ENCODE peak calls at places on chromosome 1, in nine cellular contexts. One of them, this sample, is unnamed.
A peak's percentile ranks its signal among the peaks of the same experiment; 100 is the strongest.

GRCh38 chr1:217029311-217030157 is 306.3 kb upstream of the ESRRG start:
- DNase-seq in stimulated activated CD4-positive, alpha-beta T cell treated with anti-CD3 and anti-CD28 coated beads, Interleukin-15, amount 100 ng/mL, for 1 hour: no peak
- DNase-seq in midbrain: no peak
- DNase-seq in HT-29: peak; percentile 82
- DNase-seq in Daoy: peak; percentile 20
- DNase-seq in smooth muscle cell of the brain vasculature: no peak
- DNase-seq in cardiac septum: no peak
- DNase-seq in activated CD4-positive, alpha-beta T cell treated with anti-CD3 and anti-CD28 coated beads, Interleukin-2, amount 50 U/mL, for 48 hours: no peak
- DNase-seq in mesendoderm: peak; percentile 5
- DNase-seq in this sample: no peak

GRCh38 chr1:16451868-16452528 is 11.5 kb downstream of the NECAP2 start:
- DNase-seq in HT-29: no peak
- DNase-seq in smooth muscle cell of the brain vasculature: no peak
- DNase-seq in mesendoderm: no peak
- DNase-seq in activated CD4-positive, alpha-beta T cell treated with anti-CD3 and anti-CD28 coated beads, Interleukin-2, amount 50 U/mL, for 48 hours: no peak
- DNase-seq in Daoy: no peak
- DNase-seq in midbrain: no peak
- DNase-seq in stimulated activated CD4-positive, alpha-beta T cell treated with anti-CD3 and anti-CD28 coated beads, Interleukin-15, amount 100 ng/mL, for 1 hour: no peak
- DNase-seq in cardiac septum: peak; percentile 24
- DNase-seq in this sample: no peak

GRCh38 chr1:16367968-16368910 is 1.2 kb downstream of the SZRD1 start:
- DNase-seq in HT-29: no peak
- DNase-seq in stimulated activated CD4-positive, alpha-beta T cell treated with anti-CD3 and anti-CD28 coated beads, Interleukin-15, amount 100 ng/mL, for 1 hour: no peak
- DNase-seq in cardiac septum: no peak
- DNase-seq in midbrain: no peak
- DNase-seq in mesendoderm: peak; percentile 89
- DNase-seq in Daoy: peak; percentile 52
- DNase-seq in activated CD4-positive, alpha-beta T cell treated with anti-CD3 and anti-CD28 coated beads, Interleukin-2, amount 50 U/mL, for 48 hours: no peak
- DNase-seq in smooth muscle cell of the brain vasculature: no peak
- DNase-seq in this sample: no peak

GRCh38 chr1:230863449-230863848 is 4.9 kb downstream of the C1orf198 start:
- DNase-seq in smooth muscle cell of the brain vasculature: no peak
- DNase-seq in Daoy: no peak
- DNase-seq in midbrain: no peak
- DNase-seq in stimulated activated CD4-positive, alpha-beta T cell treated with anti-CD3 and anti-CD28 coated beads, Interleukin-15, amount 100 ng/mL, for 1 hour: no peak
- DNase-seq in HT-29: peak; percentile 81
- DNase-seq in cardiac septum: peak; percentile 71
- DNase-seq in mesendoderm: peak; percentile 53
- DNase-seq in activated CD4-positive, alpha-beta T cell treated with anti-CD3 and anti-CD28 coated beads, Interleukin-2, amount 50 U/mL, for 48 hours: no peak
- DNase-seq in this sample: peak; percentile 64

GRCh38 chr1:212699104-212699838 is 369 bp downstream of the BATF3 start:
- DNase-seq in stimulated activated CD4-positive, alpha-beta T cell treated with anti-CD3 and anti-CD28 coated beads, Interleukin-15, amount 100 ng/mL, for 1 hour: no peak
- DNase-seq in HT-29: peak; percentile 50
- DNase-seq in activated CD4-positive, alpha-beta T cell treated with anti-CD3 and anti-CD28 coated beads, Interleukin-2, amount 50 U/mL, for 48 hours: peak; percentile 73
- DNase-seq in Daoy: peak; percentile 68
- DNase-seq in mesendoderm: peak; percentile 81
- DNase-seq in midbrain: peak; percentile 2
- DNase-seq in smooth muscle cell of the brain vasculature: no peak
- DNase-seq in cardiac septum: peak; percentile 80
- DNase-seq in this sample: peak; percentile 89

GRCh38 chr1:178752891-178753290 is 27.8 kb downstream of the RALGPS2 start:
- DNase-seq in midbrain: no peak
- DNase-seq in stimulated activated CD4-positive, alpha-beta T cell treated with anti-CD3 and anti-CD28 coated beads, Interleukin-15, amount 100 ng/mL, for 1 hour: no peak
- DNase-seq in smooth muscle cell of the brain vasculature: no peak
- DNase-seq in activated CD4-positive, alpha-beta T cell treated with anti-CD3 and anti-CD28 coated beads, Interleukin-2, amount 50 U/mL, for 48 hours: no peak
- DNase-seq in mesendoderm: no peak
- DNase-seq in cardiac septum: no peak
- DNase-seq in Daoy: no peak
- DNase-seq in HT-29: no peak
- DNase-seq in this sample: no peak

GRCh38 chr1:151251656-151252470 is 2.7 kb upstream of the PSMD4 start:
- DNase-seq in activated CD4-positive, alpha-beta T cell treated with anti-CD3 and anti-CD28 coated beads, Interleukin-2, amount 50 U/mL, for 48 hours: peak; percentile 62
- DNase-seq in HT-29: peak; percentile 83
- DNase-seq in mesendoderm: peak; percentile 78
- DNase-seq in midbrain: peak; percentile 56
- DNase-seq in Daoy: peak; percentile 69
- DNase-seq in cardiac septum: no peak
- DNase-seq in smooth muscle cell of the brain vasculature: peak; percentile 47
- DNase-seq in stimulated activated CD4-positive, alpha-beta T cell treated with anti-CD3 and anti-CD28 coated beads, Interleukin-15, amount 100 ng/mL, for 1 hour: peak; percentile 8
- DNase-seq in this sample: peak; percentile 80

GRCh38 chr1:21594935-21595897 is 73.9 kb downstream of the RAP1GAP start:
- DNase-seq in stimulated activated CD4-positive, alpha-beta T cell treated with anti-CD3 and anti-CD28 coated beads, Interleukin-15, amount 100 ng/mL, for 1 hour: no peak
- DNase-seq in mesendoderm: peak; percentile 72
- DNase-seq in midbrain: peak; percentile 8
- DNase-seq in smooth muscle cell of the brain vasculature: peak; percentile 28
- DNase-seq in Daoy: peak; percentile 71
- DNase-seq in HT-29: peak; percentile 74
- DNase-seq in cardiac septum: peak; percentile 94
- DNase-seq in activated CD4-positive, alpha-beta T cell treated with anti-CD3 and anti-CD28 coated beads, Interleukin-2, amount 50 U/mL, for 48 hours: peak; percentile 79
- DNase-seq in this sample: peak; percentile 93

GRCh38 chr1:47944561-47944960 is 52.6 kb downstream of the TRABD2B start:
- DNase-seq in HT-29: no peak
- DNase-seq in stimulated activated CD4-positive, alpha-beta T cell treated with anti-CD3 and anti-CD28 coated beads, Interleukin-15, amount 100 ng/mL, for 1 hour: no peak
- DNase-seq in Daoy: no peak
- DNase-seq in midbrain: no peak
- DNase-seq in mesendoderm: no peak
- DNase-seq in cardiac septum: no peak
- DNase-seq in activated CD4-positive, alpha-beta T cell treated with anti-CD3 and anti-CD28 coated beads, Interleukin-2, amount 50 U/mL, for 48 hours: no peak
- DNase-seq in smooth muscle cell of the brain vasculature: no peak
- DNase-seq in this sample: no peak

GRCh38 chr1:157033357-157033876 is 12.1 kb downstream of the ARHGEF11 start:
- DNase-seq in mesendoderm: no peak
- DNase-seq in HT-29: no peak
- DNase-seq in smooth muscle cell of the brain vasculature: no peak
- DNase-seq in Daoy: no peak
- DNase-seq in activated CD4-positive, alpha-beta T cell treated with anti-CD3 and anti-CD28 coated beads, Interleukin-2, amount 50 U/mL, for 48 hours: no peak
- DNase-seq in stimulated activated CD4-positive, alpha-beta T cell treated with anti-CD3 and anti-CD28 coated beads, Interleukin-15, amount 100 ng/mL, for 1 hour: no peak
- DNase-seq in cardiac septum: no peak
- DNase-seq in midbrain: no peak
- DNase-seq in this sample: no peak

GRCh38 chr1:6962390-6962955 is 177.2 kb downstream of the CAMTA1 start:
- DNase-seq in mesendoderm: peak; percentile 100
- DNase-seq in cardiac septum: no peak
- DNase-seq in activated CD4-positive, alpha-beta T cell treated with anti-CD3 and anti-CD28 coated beads, Interleukin-2, amount 50 U/mL, for 48 hours: peak; percentile 65
- DNase-seq in stimulated activated CD4-positive, alpha-beta T cell treated with anti-CD3 and anti-CD28 coated beads, Interleukin-15, amount 100 ng/mL, for 1 hour: no peak
- DNase-seq in Daoy: peak; percentile 50
- DNase-seq in midbrain: no peak
- DNase-seq in smooth muscle cell of the brain vasculature: no peak
- DNase-seq in HT-29: no peak
- DNase-seq in this sample: no peak

GRCh38 chr1:1112237-1112985 is 3.5 kb downstream of the C1orf159 start:
- DNase-seq in stimulated activated CD4-positive, alpha-beta T cell treated with anti-CD3 and anti-CD28 coated beads, Interleukin-15, amount 100 ng/mL, for 1 hour: no peak
- DNase-seq in activated CD4-positive, alpha-beta T cell treated with anti-CD3 and anti-CD28 coated beads, Interleukin-2, amount 50 U/mL, for 48 hours: no peak
- DNase-seq in cardiac septum: no peak
- DNase-seq in Daoy: no peak
- DNase-seq in midbrain: no peak
- DNase-seq in mesendoderm: no peak
- DNase-seq in HT-29: no peak
- DNase-seq in smooth muscle cell of the brain vasculature: no peak
- DNase-seq in this sample: peak; percentile 71

GRCh38 chr1:43981135-43981491 is 2.1 kb downstream of the B4GALT2 start:
- DNase-seq in mesendoderm: no peak
- DNase-seq in smooth muscle cell of the brain vasculature: no peak
- DNase-seq in midbrain: no peak
- DNase-seq in stimulated activated CD4-positive, alpha-beta T cell treated with anti-CD3 and anti-CD28 coated beads, Interleukin-15, amount 100 ng/mL, for 1 hour: no peak
- DNase-seq in activated CD4-positive, alpha-beta T cell treated with anti-CD3 and anti-CD28 coated beads, Interleukin-2, amount 50 U/mL, for 48 hours: no peak
- DNase-seq in HT-29: peak; percentile 61
- DNase-seq in Daoy: no peak
- DNase-seq in cardiac septum: no peak
- DNase-seq in this sample: no peak

GRCh38 chr1:186420923-186421322 is 40.0 kb downstream of the PDC start:
- DNase-seq in midbrain: no peak
- DNase-seq in smooth muscle cell of the brain vasculature: no peak
- DNase-seq in cardiac septum: no peak
- DNase-seq in activated CD4-positive, alpha-beta T cell treated with anti-CD3 and anti-CD28 coated beads, Interleukin-2, amount 50 U/mL, for 48 hours: no peak
- DNase-seq in Daoy: no peak
- DNase-seq in stimulated activated CD4-positive, alpha-beta T cell treated with anti-CD3 and anti-CD28 coated beads, Interleukin-15, amount 100 ng/mL, for 1 hour: no peak
- DNase-seq in HT-29: no peak
- DNase-seq in mesendoderm: no peak
- DNase-seq in this sample: no peak

GRCh38 chr1:47697616-47698335 is 259.9 kb downstream of the FOXD2 start:
- DNase-seq in midbrain: no peak
- DNase-seq in cardiac septum: no peak
- DNase-seq in stimulated activated CD4-positive, alpha-beta T cell treated with anti-CD3 and anti-CD28 coated beads, Interleukin-15, amount 100 ng/mL, for 1 hour: no peak
- DNase-seq in activated CD4-positive, alpha-beta T cell treated with anti-CD3 and anti-CD28 coated beads, Interleukin-2, amount 50 U/mL, for 48 hours: no peak
- DNase-seq in smooth muscle cell of the brain vasculature: no peak
- DNase-seq in mesendoderm: no peak
- DNase-seq in HT-29: peak; percentile 74
- DNase-seq in Daoy: no peak
- DNase-seq in this sample: peak; percentile 24

GRCh38 chr1:160096491-160097116 is 1.8 kb downstream of the IGSF8 start:
- DNase-seq in midbrain: no peak
- DNase-seq in Daoy: no peak
- DNase-seq in stimulated activated CD4-positive, alpha-beta T cell treated with anti-CD3 and anti-CD28 coated beads, Interleukin-15, amount 100 ng/mL, for 1 hour: no peak
- DNase-seq in mesendoderm: peak; percentile 86
- DNase-seq in smooth muscle cell of the brain vasculature: no peak
- DNase-seq in HT-29: no peak
- DNase-seq in activated CD4-positive, alpha-beta T cell treated with anti-CD3 and anti-CD28 coated beads, Interleukin-2, amount 50 U/mL, for 48 hours: no peak
- DNase-seq in cardiac septum: no peak
- DNase-seq in this sample: peak; percentile 66

GRCh38 chr1:247107694-247108093 is 3.5 kb upstream of the ZNF669 start:
- DNase-seq in midbrain: no peak
- DNase-seq in stimulated activated CD4-positive, alpha-beta T cell treated with anti-CD3 and anti-CD28 coated beads, Interleukin-15, amount 100 ng/mL, for 1 hour: no peak
- DNase-seq in activated CD4-positive, alpha-beta T cell treated with anti-CD3 and anti-CD28 coated beads, Interleukin-2, amount 50 U/mL, for 48 hours: no peak
- DNase-seq in Daoy: no peak
- DNase-seq in cardiac septum: no peak
- DNase-seq in smooth muscle cell of the brain vasculature: no peak
- DNase-seq in HT-29: no peak
- DNase-seq in mesendoderm: no peak
- DNase-seq in this sample: no peak